ENCODE peak calls at places on chromosomes 12 and 14, in six cellular contexts. M is IMR-90, U is H9, G is H1, S is neuronal stem cell, D is mesenchymal stem cell. P is an unnamed sample.
A peak's percentile ranks its signal among the peaks of the same experiment; 100 is the strongest.

GRCh38 chr12:125092872-125093680 is 27.8 kb downstream of the AACS start:
- DNase-seq in M (peak; percentile 66), U (peak; percentile 44), G (no peak), S (no peak), D (no peak), P (no peak)

GRCh38 chr12:43325786-43326185 is 226.2 kb downstream of the ADAMTS20 start:
- DNase-seq in M (no peak), U (no peak), G (no peak), S (no peak), D (no peak), P (no peak)

GRCh38 chr12:94244165-94245133 is 96.1 kb downstream of the PLXNC1 start:
- DNase-seq in M (no peak), U (no peak), G (no peak), S (no peak), D (no peak), P (no peak)

GRCh38 chr14:35088514-35088913 is 33.3 kb downstream of the PPP2R3C start:
- DNase-seq in M (peak; percentile 19), U (no peak), G (no peak), S (no peak), D (no peak), P (no peak)

GRCh38 chr12:6829532-6830220 is 1.5 kb downstream of the P3H3 start:
- DNase-seq in M (peak; percentile 43), U (peak; percentile 78), G (peak; percentile 73), S (no peak), D (peak; percentile 77), P (no peak)

GRCh38 chr12:45208604-45209487 is 7.0 kb upstream of the ANO6 start:
- DNase-seq in M (peak; percentile 84), U (no peak), G (no peak), S (no peak), D (peak; percentile 85), P (no peak)

GRCh38 chr14:100955201-100955600 is 51.7 kb upstream of the RTL1 start:
- DNase-seq in M (peak; percentile 77), U (no peak), G (no peak), S (no peak), D (peak; percentile 1), P (no peak)

GRCh38 chr14:52265248-52265647 is 2.2 kb upstream of the PTGDR start:
- DNase-seq in M (no peak), U (no peak), G (no peak), S (no peak), D (no peak), P (no peak)

GRCh38 chr14:105279642-105280361 is 21.0 kb downstream of the BRF1 start:
- DNase-seq in M (no peak), U (no peak), G (no peak), S (no peak), D (no peak), P (no peak)

GRCh38 chr12:1882850-1883470 is 35.5 kb downstream of the CACNA2D4 start:
- DNase-seq in M (no peak), U (no peak), G (peak; percentile 22), S (no peak), D (no peak), P (no peak)

GRCh38 chr12:55658635-55659391 is 22.1 kb downstream of the OR10P1 start:
- DNase-seq in M (no peak), U (no peak), G (no peak), S (no peak), D (no peak), P (no peak)

GRCh38 chr12:115636546-115636945 is 640.9 kb downstream of the MED13L start:
- DNase-seq in M (no peak), U (no peak), G (no peak), S (no peak), D (peak; percentile 18), P (no peak)

GRCh38 chr14:104179564-104180129 is 41.3 kb downstream of the KIF26A start:
- DNase-seq in M (no peak), U (no peak), G (no peak), S (no peak), D (no peak), P (no peak)

GRCh38 chr12:1928439-1929121 is 10.1 kb upstream of the CACNA2D4 start:
- DNase-seq in M (no peak), U (peak; percentile 27), G (peak; percentile 37), S (no peak), D (no peak), P (no peak)

GRCh38 chr12:77847060-77847541 is 16.4 kb downstream of the NAV3 start:
- DNase-seq in M (peak; percentile 1), U (no peak), G (no peak), S (no peak), D (peak; percentile 28), P (peak; percentile 16)

GRCh38 chr12:128784030-128784770 is 39.6 kb downstream of the SLC15A4 start:
- DNase-seq in M (peak; percentile 27), U (no peak), G (no peak), S (no peak), D (no peak), P (no peak)

GRCh38 chr12:113298472-113298817 is 36.5 kb downstream of the SLC8B1 start:
- DNase-seq in M (no peak), U (no peak), G (no peak), S (no peak), D (no peak), P (no peak)

GRCh38 chr14:105047283-105048016 is 17.8 kb downstream of the GPR132 start:
- DNase-seq in M (no peak), U (no peak), G (no peak), S (no peak), D (no peak), P (no peak)

GRCh38 chr12:122909442-122910288 is 13.7 kb upstream of the VPS37B start:
- DNase-seq in M (no peak), U (peak; percentile 69), G (no peak), S (no peak), D (no peak), P (no peak)

GRCh38 chr14:69664865-69665526 is 53.6 kb downstream of the SUSD6 start:
- DNase-seq in M (no peak), U (no peak), G (no peak), S (no peak), D (no peak), P (no peak)

GRCh38 chr12:100752841-100753240 is 41.7 kb upstream of the ANO4 start:
- DNase-seq in M (no peak), U (no peak), G (no peak), S (no peak), D (no peak), P (peak; percentile 5)

GRCh38 chr14:58362798-58363412 is 32.8 kb upstream of the TOMM20L start:
- DNase-seq in M (peak; percentile 17), U (no peak), G (no peak), S (no peak), D (peak; percentile 21), P (peak; percentile 22)

GRCh38 chr14:34050606-34051005 is 99.7 kb upstream of the EGLN3 start:
- DNase-seq in M (no peak), U (no peak), G (no peak), S (no peak), D (no peak), P (no peak)

GRCh38 chr14:34046799-34047520 is 96.1 kb upstream of the EGLN3 start:
- DNase-seq in M (no peak), U (no peak), G (no peak), S (no peak), D (no peak), P (peak; percentile 43)

GRCh38 chr14:34052658-34053014 is 101.8 kb upstream of the EGLN3 start:
- DNase-seq in M (no peak), U (peak; percentile 39), G (no peak), S (no peak), D (peak; percentile 86), P (peak; percentile 80)

GRCh38 chr14:34051966-34052657 is 101.2 kb upstream of the EGLN3 start:
- DNase-seq in M (no peak), U (no peak), G (no peak), S (no peak), D (peak; percentile 75), P (no peak)

GRCh38 chr14:34049769-34050168 is 98.9 kb upstream of the EGLN3 start:
- DNase-seq in M (no peak), U (no peak), G (no peak), S (no peak), D (no peak), P (no peak)
- H3K79me1 ChIP-seq in M (no peaks in the 10 kb centered on the region), U (no peaks in the 10 kb centered on the region), G (no peaks in the 10 kb centered on the region), S (no peaks in the 10 kb centered on the region), D (no peaks in the 10 kb centered on the region), P (no peaks in the 10 kb centered on the region)

GRCh38 chr12:8549381-8549780 is 8.7 kb upstream of the CLEC4E start:
- DNase-seq in M (no peak), U (no peak), G (no peak), S (no peak), D (no peak), P (no peak)
- H3K79me1 ChIP-seq in M (no peaks in the 10 kb centered on the region), U (no peaks in the 10 kb centered on the region), G (no peaks in the 10 kb centered on the region), S (no peaks in the 10 kb centered on the region), D (no peaks in the 10 kb centered on the region), P (no peaks in the 10 kb centered on the region)

GRCh38 chr12:46266382-46266791 is 2.5 kb downstream of the SLC38A1 start:
- DNase-seq in M (peak; percentile 61), U (no peak), G (no peak), S (no peak), D (peak; percentile 61), P (peak; percentile 62)
- H3K79me1 ChIP-seq in M (peaks cover 50% of the 10 kb centered on the region), U (no peaks in the 10 kb centered on the region), G (no peaks in the 10 kb centered on the region), S (peaks cover 6% of the 10 kb centered on the region), D (peaks cover 4% of the 10 kb centered on the region), P (no peaks in the 10 kb centered on the region)

GRCh38 chr12:108618079-108618952 is 15.4 kb downstream of the SELPLG start:
- DNase-seq in M (peak; percentile 83), U (peak; percentile 93), G (peak; percentile 95), S (peak; percentile 81), D (peak; percentile 88), P (peak; percentile 88)

GRCh38 chr12:108619369-108620160 is 14.1 kb downstream of the SELPLG start:
- DNase-seq in M (no peak), U (no peak), G (no peak), S (no peak), D (no peak), P (no peak)

GRCh38 chr12:108615918-108616317 is 17.8 kb downstream of the SELPLG start:
- DNase-seq in M (no peak), U (no peak), G (no peak), S (no peak), D (no peak), P (no peak)

GRCh38 chr12:108616359-108616758 is 17.3 kb downstream of the SELPLG start:
- DNase-seq in M (no peak), U (no peak), G (no peak), S (no peak), D (no peak), P (no peak)

DNA sequence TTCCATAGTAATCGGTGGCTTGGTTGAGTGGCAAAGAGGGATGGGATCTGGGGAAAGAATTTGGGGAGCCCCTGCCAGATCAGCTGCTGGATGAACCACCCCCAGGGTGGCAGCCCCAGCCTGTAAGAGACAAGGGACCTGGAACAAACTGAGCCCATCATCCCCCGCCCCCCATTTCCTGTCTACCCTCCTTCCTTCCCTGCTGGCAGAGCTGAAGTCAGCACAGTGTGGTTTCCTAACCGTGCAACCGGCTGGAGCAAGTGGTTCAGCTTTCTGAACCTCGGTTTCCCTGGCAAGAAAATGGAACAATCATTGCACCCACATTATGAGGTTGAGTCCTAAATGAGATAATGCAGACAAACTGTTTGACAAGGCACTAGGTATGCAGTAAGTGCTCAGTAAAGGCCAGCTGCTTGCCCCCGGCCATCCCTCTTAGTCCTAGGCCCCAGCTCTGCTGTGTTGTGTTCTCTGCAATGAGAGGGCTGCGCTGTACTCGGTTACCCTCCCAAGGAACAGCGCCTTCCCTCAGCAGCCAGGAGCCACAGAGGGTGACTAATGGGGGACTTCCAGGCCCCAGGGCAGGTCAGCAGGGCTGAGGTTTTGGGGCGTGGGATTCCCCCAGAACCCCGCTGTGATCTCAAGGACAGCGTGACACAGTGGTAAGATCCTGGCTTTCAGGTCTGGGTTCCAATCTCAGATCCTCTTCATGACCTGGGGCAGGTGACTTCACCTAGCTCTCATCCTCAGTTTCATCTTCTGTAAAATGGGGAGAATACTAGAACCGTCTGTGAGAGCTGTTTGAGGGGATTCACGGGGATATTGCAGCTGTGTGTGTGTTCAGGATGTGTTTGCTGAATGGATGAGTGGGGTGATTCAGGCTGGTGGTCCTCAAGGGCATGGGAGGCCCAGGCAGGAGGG is 16.5 kb downstream of the SELPLG start:
- DNase-seq in M (no peak), U (no peak), G (no peak), S (no peak), D (peak; percentile 68), P (no peak)
- H3K79me1 ChIP-seq in M (peaks cover 2% of the 10 kb centered on the region), U (no peaks in the 10 kb centered on the region), G (no peaks in the 10 kb centered on the region), S (no peaks in the 10 kb centered on the region), D (no peaks in the 10 kb centered on the region), P (no peaks in the 10 kb centered on the region)